ENCODE peak calls at places on chromosome 5, in nine cellular contexts. X is NCI-H2171, U is GM04504, T is 8988T, N is GM13976, H is bronchial epithelial cell, R is Kasumi-1, I is cerebellum, Q is neural crest cell. D is an unnamed sample.

GRCh38 chr5:57871496-57871895 is 388.9 kb upstream of the ACTBL2 start:
- DNase-seq in X (no peak), U (no peak), T (no peak), N (no peak), H (peak), R (no peak), I (no peak), Q (no peak), D (no peak)

GRCh38 chr5:127014573-127014972 is 15.8 kb downstream of the MARCHF3 start:
- DNase-seq in X (no peak), U (no peak), T (no peak), N (no peak), H (no peak), R (peak), I (no peak), Q (no peak), D (peak)

GRCh38 chr5:56717253-56717987 is 97.9 kb upstream of the MAP3K1 start:
- DNase-seq in X (no peak), U (no peak), T (no peak), N (no peak), H (peak), R (no peak), I (no peak), Q (no peak), D (no peak)

GRCh38 chr5:96331210-96331609 is 101.8 kb downstream of the PCSK1 start:
- DNase-seq in X (no peak), U (no peak), T (no peak), N (no peak), H (peak), R (peak), I (no peak), Q (no peak), D (peak)

GRCh38 chr5:134236208-134236761 is 10.4 kb upstream of the PPP2CA start:
- DNase-seq in X (no peak), U (no peak), T (no peak), N (no peak), H (no peak), R (no peak), I (no peak), Q (no peak), D (no peak)

GRCh38 chr5:172957458-172957857 is 1.8 kb upstream of the RPL26L1 start:
- DNase-seq in X (no peak), U (no peak), T (no peak), N (no peak), H (no peak), R (no peak), I (no peak), Q (no peak), D (no peak)

GRCh38 chr5:41519801-41520200 is 9.4 kb upstream of the PLCXD3 start:
- DNase-seq in X (no peak), U (no peak), T (no peak), N (no peak), H (no peak), R (no peak), I (peak), Q (no peak), D (no peak)

GRCh38 chr5:97986069-97986468 is 787.4 kb upstream of the RGMB start:
- DNase-seq in X (no peak), U (peak), T (peak), N (no peak), H (peak), R (no peak), I (no peak), Q (no peak), D (no peak)

GRCh38 chr5:42719034-42719433 is 37.6 kb upstream of the CCDC152 start:
- DNase-seq in X (no peak), U (no peak), T (no peak), N (no peak), H (no peak), R (no peak), I (no peak), Q (no peak), D (no peak)

GRCh38 chr5:127076730-127077129 is 3.4 kb upstream of the C5orf63 start:
- DNase-seq in X (no peak), U (no peak), T (no peak), N (no peak), H (peak), R (no peak), I (no peak), Q (no peak), D (no peak)

GRCh38 chr5:79002374-79002773 is 17.3 kb upstream of the ARSB start:
- DNase-seq in X (no peak), U (no peak), T (no peak), N (no peak), H (no peak), R (no peak), I (no peak), Q (no peak), D (no peak)

GRCh38 chr5:114223866-114224265 is 138.0 kb upstream of the KCNN2 start:
- DNase-seq in X (no peak), U (no peak), T (no peak), N (no peak), H (peak), R (peak), I (no peak), Q (no peak), D (peak)

GRCh38 chr5:63687854-63688253 is 274.4 kb downstream of the HTR1A start:
- DNase-seq in X (no peak), U (no peak), T (no peak), N (no peak), H (no peak), R (no peak), I (no peak), Q (no peak), D (no peak)

GRCh38 chr5:108216890-108217289 is 165.0 kb downstream of the FBXL17 start:
- DNase-seq in X (no peak), U (peak), T (no peak), N (no peak), H (peak), R (no peak), I (no peak), Q (no peak), D (no peak)

GRCh38 chr5:154610321-154611154 is 132.5 kb upstream of the HAND1 start:
- DNase-seq in X (peak), U (peak), T (peak), N (peak), H (peak), R (peak), I (peak), Q (peak), D (peak)

GRCh38 chr5:150320048-150320555 is 17.4 kb upstream of the ARSI start:
- DNase-seq in X (no peak), U (peak), T (no peak), N (no peak), H (peak), R (no peak), I (peak), Q (no peak), D (no peak)

GRCh38 chr5:157390179-157390923 is 69.7 kb upstream of the NIPAL4 start:
- DNase-seq in X (no peak), U (peak), T (peak), N (no peak), H (peak), R (no peak), I (no peak), Q (no peak), D (no peak)

GRCh38 chr5:86463339-86463738 is 154.4 kb upstream of the COX7C start:
- DNase-seq in X (no peak), U (no peak), T (no peak), N (no peak), H (no peak), R (no peak), I (no peak), Q (no peak), D (peak)

GRCh38 chr5:158979749-158980521 is 119.8 kb downstream of the EBF1 start:
- DNase-seq in X (no peak), U (no peak), T (no peak), N (no peak), H (peak), R (no peak), I (peak), Q (peak), D (no peak)

GRCh38 chr5:52728201-52728600 is 59.5 kb upstream of the ITGA1 start:
- DNase-seq in X (no peak), U (no peak), T (no peak), N (no peak), H (peak), R (no peak), I (no peak), Q (no peak), D (no peak)

GRCh38 chr5:82413302-82414042 is 135.3 kb upstream of the RPS23 start:
- DNase-seq in X (no peak), U (peak), T (no peak), N (no peak), H (peak), R (no peak), I (no peak), Q (no peak), D (peak)

GRCh38 chr5:17103471-17103870 is 114.0 kb upstream of the BASP1 start:
- DNase-seq in X (no peak), U (no peak), T (no peak), N (no peak), H (no peak), R (no peak), I (no peak), Q (no peak), D (no peak)

GRCh38 chr5:93431255-93431654 is 149.8 kb downstream of the NR2F1-AS1 start:
- DNase-seq in X (no peak), U (no peak), T (no peak), N (no peak), H (no peak), R (no peak), I (no peak), Q (no peak), D (no peak)

GRCh38 chr5:122877518-122877917 is 32.1 kb downstream of the SNX24 start:
- DNase-seq in X (no peak), U (no peak), T (no peak), N (no peak), H (no peak), R (no peak), I (no peak), Q (no peak), D (no peak)

D was measured in KBM-7.